ENCODE peak calls at places on chromosomes 16 and 17, in six cellular contexts. W is kidney, M is cardiac fibroblast, K is esophagus squamous epithelium, D is neural progenitor cell, P is fibroblast of villous mesenchyme. F is an unnamed sample.

GRCh38 chr17:64147110-64148016 is 17.4 kb upstream of the ERN1 start:
- DNase-seq in M (peak; percentile 49), W (no peak), K (no peak), P (peak; percentile 66), D (no peak), F (no peak)

GRCh38 chr16:5215911-5216310 is 118.3 kb upstream of the EEF2KMT start:
- DNase-seq in M (no peak), W (no peak), D (peak; percentile 55), K (no peak), P (no peak), F (no peak)

GRCh38 chr16:75854117-75854516 is 127.8 kb upstream of the CPHXL start:
- DNase-seq in K (no peak), M (no peak), D (no peak), W (no peak), P (no peak), F (no peak)

GRCh38 chr17:47276868-47277267 is 23.2 kb downstream of the ITGB3 start:
- DNase-seq in M (peak; percentile 87), D (peak; percentile 70), K (no peak), W (peak; percentile 84), P (peak; percentile 85), F (no peak)

GRCh38 chr17:66347661-66348604 is 45.5 kb downstream of the PRKCA start:
- DNase-seq in M (peak; percentile 76), P (peak; percentile 46), D (no peak), K (no peak), W (no peak), F (no peak)

GRCh38 chr16:20838250-20838649 is 31.9 kb downstream of the REXO5 start:
- DNase-seq in M (no peak), P (no peak), D (no peak), W (no peak), K (no peak), F (no peak)

GRCh38 chr17:31274252-31274651 is 22.8 kb downstream of the OMG start:
- DNase-seq in M (peak; percentile 86), W (no peak), D (no peak), P (peak; percentile 84), K (no peak), F (no peak)

GRCh38 chr16:25172831-25173230 is 43.9 kb upstream of the AQP8 start:
- DNase-seq in D (no peak), W (no peak), M (no peak), P (no peak), K (no peak), F (no peak)

GRCh38 chr16:1377406-1378010 is 25.8 kb downstream of the GNPTG start:
- DNase-seq in W (no peak), D (no peak), P (no peak), M (no peak), K (no peak), F (no peak)

GRCh38 chr17:633133-633532 is 81.5 kb downstream of the VPS53 start:
- DNase-seq in M (no peak), W (no peak), K (no peak), D (no peak), P (peak; percentile 61), F (no peak)

GRCh38 chr17:45364531-45365390 is 47.9 kb upstream of the MAP3K14 start:
- DNase-seq in W (no peak), P (no peak), D (peak; percentile 66), K (no peak), M (peak; percentile 84), F (peak; percentile 28)

GRCh38 chr17:2179615-2180295 is 123.8 kb downstream of the SMG6 start:
- DNase-seq in D (no peak), M (peak; percentile 98), P (peak; percentile 100), W (peak; percentile 79), K (no peak), F (no peak)

GRCh38 chr16:10371592-10371991 is 14.3 kb upstream of the ATF7IP2 start:
- DNase-seq in W (no peak), M (no peak), K (no peak), D (no peak), P (no peak), F (no peak)

GRCh38 chr17:36942031-36942599 is 4.8 kb downstream of the LHX1 start:
- DNase-seq in D (peak; percentile 62), M (no peak), W (no peak), K (no peak), P (no peak), F (no peak)
- H3K4me3 ChIP-seq in D (peak overlapping the region; percentile 37), M (peak overlapping the region; percentile 21), W (peak overlapping the region; percentile 64), K (no peak overlapping the region), P (peak overlapping the region; percentile 31), F (peak overlapping the region; percentile 6)

GRCh38 chr16:55033225-55034156 is 102.8 kb downstream of the IRX5 start:
- DNase-seq in K (no peak), W (no peak), M (no peak), P (no peak), D (no peak), F (no peak)
- TF ChIP-seq CTCF in K (no peak), W (no peak), M (no peak), P (no peak), D (no peak), F (no peak)

DNA sequence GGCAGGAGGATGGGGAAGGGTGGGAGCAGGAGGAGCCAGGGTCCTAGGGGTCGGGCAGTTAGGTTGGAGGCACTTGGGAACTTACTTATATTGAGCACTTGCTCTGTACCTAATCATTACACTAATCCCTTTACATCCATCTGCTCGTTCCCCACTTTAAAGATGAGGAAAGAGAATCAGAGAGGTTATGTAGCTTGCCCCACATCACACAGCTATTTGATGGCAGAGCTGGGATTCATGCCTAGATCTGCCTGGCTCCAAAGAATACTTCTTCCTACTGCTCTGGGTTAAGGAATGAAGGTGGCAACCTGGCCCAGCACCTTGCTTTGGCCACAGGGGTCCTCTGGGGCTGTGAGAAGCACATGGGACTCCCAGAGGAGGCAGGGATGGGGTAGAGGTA is 13.2 kb downstream of the SLC4A1 start:
- DNase-seq in K (no peak), W (no peak), M (no peak), P (no peak), D (no peak), F (no peak)
- H3K4me3 ChIP-seq in K (no peak overlapping the region), W (no peak overlapping the region), M (no peak overlapping the region), P (no peak overlapping the region), D (no peak overlapping the region), F (no peak overlapping the region)

GRCh38 chr17:42025191-42025579 is 5.3 kb downstream of the NKIRAS2 start:
- DNase-seq in W (no peak), D (no peak), K (no peak), P (no peak), M (no peak), F (no peak)
- TF ChIP-seq CTCF in W (no peak), D (no peak), K (no peak), P (no peak), M (no peak), F (peak; percentile 75)

GRCh38 chr17:63106050-63106449 is 140.0 kb downstream of the TANC2 start:
- DNase-seq in W (no peak), M (no peak), P (no peak), K (no peak), D (no peak), F (no peak)
- H3K4me3 ChIP-seq in W (no peak overlapping the region), M (no peak overlapping the region), P (no peak overlapping the region), K (no peak overlapping the region), D (no peak overlapping the region), F (no peak overlapping the region)

GRCh38 chr16:65634291-65634690 is 512.4 kb upstream of the CDH11 start:
- DNase-seq in W (no peak), M (no peak), D (no peak), K (no peak), P (no peak), F (no peak)
- TF ChIP-seq CTCF in W (no peak), M (no peak), D (no peak), K (no peak), P (no peak), F (no peak)

GRCh38 chr17:76696763-76697701 is 13.7 kb downstream of the MXRA7 start:
- DNase-seq in W (peak; percentile 74), D (no peak), K (no peak), M (peak; percentile 96), P (peak; percentile 55), F (no peak)
- H3K4me3 ChIP-seq in W (no peak overlapping the region), D (no peak overlapping the region), K (no peak overlapping the region), M (no peak overlapping the region), P (no peak overlapping the region), F (no peak overlapping the region)

GRCh38 chr17:42520540-42520951 is 15.5 kb upstream of the NAGLU start:
- DNase-seq in W (peak; percentile 51), K (no peak), D (peak; percentile 36), M (no peak), P (no peak), F (no peak)
- TF ChIP-seq CTCF in W (no peak), K (no peak), D (peak; percentile 49), M (peak; percentile 25), P (peak; percentile 28), F (peak; percentile 17)

GRCh38 chr17:79803421-79803996 is 6.6 kb upstream of the CBX8 start:
- DNase-seq in P (no peak), K (no peak), D (peak; percentile 22), W (no peak), M (no peak), F (no peak)

GRCh38 chr17:79802736-79803420 is 6.0 kb upstream of the CBX8 start:
- DNase-seq in M (no peak), P (no peak), W (no peak), K (no peak), D (peak; percentile 45), F (no peak)

GRCh38 chr17:79804856-79805696 is 8.2 kb upstream of the CBX8 start:
- DNase-seq in M (no peak), W (no peak), K (no peak), P (no peak), D (no peak), F (no peak)

GRCh38 chr17:79802039-79802735 is 5.3 kb upstream of the CBX8 start:
- DNase-seq in D (peak; percentile 41), P (no peak), M (no peak), K (no peak), W (no peak), F (no peak)

DNA sequence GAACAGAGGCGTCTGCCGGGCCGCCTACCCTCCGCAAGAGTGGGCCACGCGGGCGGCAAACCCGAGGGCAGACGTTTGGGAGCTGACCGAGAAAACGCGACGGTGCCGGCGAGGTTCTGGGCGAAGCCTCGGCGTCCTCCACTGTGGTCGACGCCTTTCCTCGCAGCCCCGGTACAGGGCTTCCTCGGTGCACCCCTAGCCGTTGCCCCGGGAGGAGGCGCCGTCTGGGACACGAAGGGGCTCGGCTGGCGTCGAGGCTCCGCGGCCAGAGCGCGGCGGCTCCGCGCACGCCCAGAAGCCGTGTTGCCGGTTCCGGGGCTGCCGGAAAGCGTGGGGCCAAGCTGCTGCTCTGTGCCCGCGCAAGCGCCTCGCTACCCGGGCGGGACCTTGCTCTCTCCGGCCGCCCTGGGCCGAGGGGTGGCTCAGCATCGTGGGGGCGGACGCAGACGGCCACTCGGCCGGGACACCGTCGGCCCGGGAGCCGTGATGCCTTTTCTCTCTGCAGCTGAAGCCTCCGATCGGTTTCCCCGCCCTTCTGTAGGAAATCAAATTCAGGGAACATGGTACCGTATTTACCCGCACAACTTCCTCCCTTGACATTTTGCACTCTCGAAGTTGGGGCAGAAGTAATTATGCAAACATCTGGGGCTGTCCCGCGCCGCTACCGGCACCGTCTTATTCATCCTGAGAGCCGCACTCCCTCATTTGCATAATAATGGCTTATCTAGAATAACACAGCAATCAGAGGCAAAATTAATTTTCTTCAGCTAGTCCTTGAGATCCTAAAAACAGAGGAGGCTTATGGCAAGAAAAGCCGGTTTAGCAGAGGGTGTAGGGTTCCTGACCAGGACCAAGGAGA is 7.3 kb upstream of the CBX8 start:
- DNase-seq in W (no peak), M (no peak), K (no peak), D (peak; percentile 74), P (no peak), F (no peak)
- H3K4me3 ChIP-seq in W (no peak overlapping the region), M (no peak overlapping the region), K (no peak overlapping the region), D (peak overlapping the region; percentile 22), P (peak overlapping the region; percentile 23), F (peak overlapping the region; percentile 19)

F was measured in RWPE2.